ENCODE peak calls at places on chromosome 22, in ten cellular contexts. H is HCT116, Y is prostate gland, T is H1, F is endothelial cell of umbilical vein, X is SK-N-SH, N is HepG2, S is suprapubic skin, Z is sigmoid colon, B is Panc1. W is an unnamed sample.

GRCh38 chr22:38967451-38968450 is 10.3 kb downstream of the APOBEC3A start:
- DNase-seq in S (no peak), Z (no peak), Y (no peak), T (no peak), X (no peak), B (no peak), N (no peak), H (no peak), F (no peak), W (no peak)

GRCh38 chr22:23762866-23763578 is at the start of gene C22orf15:
- DNase-seq in F (peak; percentile 28), T (peak; percentile 71), Z (no peak), N (no peak), X (peak; percentile 19), Y (no peak), H (no peak), B (no peak), S (no peak), W (no peak)

GRCh38 chr22:27715078-27715477 is 86.5 kb downstream of the MN1 start:
- DNase-seq in H (no peak), Z (no peak), T (no peak), F (no peak), X (peak; percentile 71), S (no peak), Y (no peak), N (no peak), B (no peak), W (no peak)

GRCh38 chr22:46107089-46107664 is 43.1 kb upstream of the PPARA start:
- DNase-seq in N (no peak), X (peak; percentile 79), H (no peak), Z (peak; percentile 89), F (no peak), S (no peak), B (no peak), T (no peak), Y (peak; percentile 88), W (peak; percentile 91)

GRCh38 chr22:19514831-19515565 is 9.2 kb downstream of the CLDN5 start:
- DNase-seq in N (no peak), H (no peak), B (no peak), Z (no peak), S (no peak), T (no peak), Y (no peak), X (no peak), F (no peak), W (no peak)

GRCh38 chr22:46376908-46377565 is 41.5 kb downstream of the TRMU start:
- DNase-seq in F (no peak), H (no peak), T (no peak), N (peak; percentile 21), X (no peak), Y (no peak), S (no peak), Z (no peak), B (no peak), W (no peak)

GRCh38 chr22:24099661-24100060 is 81.6 kb upstream of the SUSD2 start:
- DNase-seq in N (no peak), B (no peak), H (no peak), T (no peak), Z (peak; percentile 38), F (peak; percentile 32), X (no peak), S (peak; percentile 37), Y (no peak), W (no peak)

GRCh38 chr22:44109417-44109816 is 71.3 kb upstream of the PARVG start:
- DNase-seq in T (no peak), F (no peak), X (peak; percentile 47), B (no peak), Y (no peak), H (no peak), Z (peak; percentile 17), N (no peak), S (peak; percentile 11), W (no peak)

GRCh38 chr22:36238348-36239149 is 778 bp downstream of the APOL2 start:
- DNase-seq in Z (no peak), F (peak; percentile 53), N (no peak), T (no peak), H (no peak), S (no peak), X (peak; percentile 36), B (no peak), Y (peak; percentile 27), W (no peak)

GRCh38 chr22:23533328-23533762 is 46.7 kb downstream of the IGLL1 start:
- DNase-seq in T (peak; percentile 87), F (peak; percentile 24), S (peak; percentile 63), N (peak; percentile 59), H (no peak), X (peak; percentile 84), B (no peak), Y (no peak), Z (peak; percentile 56), W (peak; percentile 50)

GRCh38 chr22:38135133-38135706 is 24.7 kb upstream of the BAIAP2L2 start:
- DNase-seq in X (no peak), F (peak; percentile 54), N (no peak), H (peak; percentile 53), Z (peak; percentile 37), S (no peak), Y (no peak), B (no peak), T (no peak), W (no peak)

GRCh38 chr22:27206001-27206746 is 548.8 kb downstream of the MIAT start:
- DNase-seq in X (no peak), Y (no peak), S (no peak), B (no peak), T (no peak), N (no peak), F (no peak), Z (no peak), H (no peak), W (no peak)

GRCh38 chr22:27987557-27987956 is 68.5 kb upstream of the PITPNB start:
- DNase-seq in F (no peak), Z (peak; percentile 42), H (no peak), Y (no peak), T (no peak), B (no peak), X (no peak), S (no peak), N (no peak), W (no peak)

GRCh38 chr22:32754413-32755041 is 47.0 kb upstream of the TIMP3 start:
- DNase-seq in B (no peak), F (no peak), H (no peak), T (no peak), Z (no peak), S (no peak), Y (no peak), N (peak; percentile 83), X (no peak), W (no peak)

GRCh38 chr22:35299217-35299716 is 427 bp upstream of the TOM1 start:
- DNase-seq in H (no peak), N (no peak), S (no peak), Y (no peak), F (no peak), Z (no peak), T (no peak), X (peak; percentile 60), B (peak; percentile 15), W (peak; percentile 40)

DNA sequence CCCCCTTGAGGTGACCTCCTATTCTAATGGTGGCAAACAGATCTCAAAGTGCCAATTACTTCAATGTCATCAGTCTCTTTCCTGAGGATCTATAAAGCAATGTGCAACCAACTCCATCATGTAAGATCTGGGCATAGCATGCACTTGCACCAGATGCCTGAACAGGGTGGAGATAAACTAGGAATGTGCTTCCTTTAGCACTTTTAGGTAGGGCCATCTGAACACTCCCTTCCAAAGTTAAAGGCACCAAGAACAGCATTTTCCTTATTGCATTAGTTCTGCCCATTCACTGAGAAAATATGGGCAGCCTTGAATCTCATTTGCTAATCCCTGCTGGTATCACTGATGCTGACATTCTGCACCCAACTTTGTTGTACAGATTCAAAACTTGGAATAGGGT is 112.0 kb downstream of the SGSM3 start:
- DNase-seq in F (no peak), N (no peak), T (no peak), S (no peak), B (no peak), X (no peak), Y (no peak), H (no peak), Z (no peak), W (no peak)
- H3K4me1 ChIP-seq in F (peaks cover 13% of the 10 kb centered on the region), N (peaks cover 13% of the 10 kb centered on the region), T (no peaks in the 10 kb centered on the region), S (peaks cover 71% of the 10 kb centered on the region), B (peaks cover 24% of the 10 kb centered on the region), X (peaks cover 19% of the 10 kb centered on the region), Y (no peaks in the 10 kb centered on the region), H (no peaks in the 10 kb centered on the region), Z (peaks cover 43% of the 10 kb centered on the region), W (no peaks in the 10 kb centered on the region)

DNA sequence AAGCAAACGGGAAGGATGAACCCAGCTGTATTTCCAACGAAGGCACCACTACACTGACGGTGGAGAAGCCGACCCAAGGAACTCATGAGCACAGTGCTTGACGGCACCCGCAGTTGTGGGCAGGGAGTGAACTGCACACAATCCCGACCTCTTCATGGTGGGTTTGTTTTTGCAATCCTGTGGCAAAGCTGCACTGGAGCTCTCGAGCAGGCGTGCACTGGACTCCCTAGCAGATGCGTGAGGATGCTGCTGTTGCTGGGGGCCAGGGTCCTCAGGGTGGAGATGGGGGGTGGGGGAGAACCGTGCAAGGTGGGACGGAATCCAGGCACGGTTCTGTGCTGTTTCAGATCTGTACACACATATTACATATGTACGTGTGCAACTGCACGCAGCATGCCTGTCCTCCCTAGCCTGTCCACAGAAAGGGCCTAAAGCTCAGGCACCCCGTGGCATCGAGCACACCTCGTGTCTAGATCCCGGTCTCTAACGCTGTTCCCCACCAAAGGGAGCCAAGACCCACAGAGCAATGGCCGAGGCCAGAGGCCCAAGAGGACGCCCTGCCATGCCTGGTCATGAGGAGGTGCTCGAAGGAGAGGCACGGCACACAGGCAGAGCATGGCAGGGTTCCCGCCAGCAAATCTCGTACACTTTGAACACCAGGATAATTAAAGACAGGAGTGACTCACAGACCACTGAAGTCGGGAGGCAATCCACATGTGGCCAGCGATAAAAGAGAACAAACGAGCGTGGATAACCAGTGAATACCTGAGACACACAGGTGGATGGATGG is 17.6 kb downstream of the ALG12 start:
- DNase-seq in F (no peak), B (no peak), Y (no peak), H (no peak), S (no peak), X (no peak), Z (no peak), T (no peak), N (no peak), W (no peak)
- TF ChIP-seq POLR2AphosphoS5 in F (no peak), B (no peak), Y (no peak), H (no peak), S (no peak), X (no peak), Z (no peak), T (no peak), N (no peak), W (no peak)

GRCh38 chr22:31221084-31221483 is 9.0 kb downstream of the LIMK2 start:
- DNase-seq in B (no peak), N (no peak), X (no peak), S (no peak), H (no peak), F (no peak), Y (no peak), Z (no peak), T (no peak), W (no peak)
- H3K4me1 ChIP-seq in B (peaks cover 12% of the 10 kb centered on the region), N (peaks cover 96% of the 10 kb centered on the region), X (peaks cover 7% of the 10 kb centered on the region), S (peaks cover 48% of the 10 kb centered on the region), H (no peaks in the 10 kb centered on the region), F (peaks cover 34% of the 10 kb centered on the region), Y (peaks cover 8% of the 10 kb centered on the region), Z (peaks cover 26% of the 10 kb centered on the region), T (no peaks in the 10 kb centered on the region), W (peaks cover 14% of the 10 kb centered on the region)

GRCh38 chr22:48627203-48627602 is 1200.5 kb downstream of the BRD1 start:
- DNase-seq in N (no peak), F (no peak), B (no peak), T (no peak), Y (no peak), H (no peak), X (peak; percentile 70), S (no peak), Z (no peak), W (no peak)
- TF ChIP-seq POLR2AphosphoS5 in N (no peak), F (no peak), B (no peak), T (no peak), Y (no peak), H (no peak), X (no peak), S (no peak), Z (no peak), W (no peak)

W was measured in breast epithelium.